ENCODE peak calls at places on chromosome 18, in six cellular contexts. R is heart left ventricle; Z is M059J; V is NCI-H1436 treated with DMSO at 0.1 percent for 48 hours; F is memory B cell; N is stimulated activated naive CD8-positive, alpha-beta T cell treated with anti-CD3 and anti-CD28 coated beads, Interleukin-15, Interleukin-2, amounts not matched to agents 100 U/mL and 50 U/mL, for 24 hours. C is an unnamed sample.
A peak's percentile ranks its signal among the peaks of the same experiment; 100 is the strongest.

GRCh38 chr18:74947417-74947816 is 261.5 kb downstream of the PTGR3 start:
- DNase-seq in F (no peak), N (no peak), Z (no peak), R (no peak), V (no peak), C (no peak)

GRCh38 chr18:57698571-57699276 is 77.1 kb upstream of the NARS1 start:
- DNase-seq in Z (peak; percentile 77), N (no peak), F (no peak), R (no peak), V (no peak), C (no peak)

GRCh38 chr18:62432176-62432575 is 90.6 kb upstream of the ZCCHC2 start:
- DNase-seq in F (no peak), V (no peak), N (no peak), Z (no peak), R (no peak), C (no peak)

GRCh38 chr18:58473071-58473470 is 155.8 kb downstream of the ALPK2 start:
- DNase-seq in F (no peak), V (no peak), Z (no peak), N (no peak), R (no peak), C (no peak)

GRCh38 chr18:73752546-73752945 is 395.1 kb downstream of the FBXO15 start:
- DNase-seq in N (no peak), R (no peak), F (no peak), Z (peak; percentile 57), V (no peak), C (peak; percentile 41)

GRCh38 chr18:64810354-64810753 is 661.5 kb upstream of the LINC00305 start:
- DNase-seq in F (no peak), V (no peak), N (no peak), Z (no peak), R (no peak), C (no peak)

GRCh38 chr18:57837917-57838548 is 34.9 kb upstream of the ATP8B1 start:
- DNase-seq in F (peak; percentile 40), Z (peak; percentile 34), R (no peak), N (peak; percentile 55), V (no peak), C (no peak)

GRCh38 chr18:45014047-45014501 is 333.4 kb downstream of the SETBP1 start:
- DNase-seq in Z (peak; percentile 92), F (no peak), R (no peak), V (no peak), N (no peak), C (peak; percentile 86)

GRCh38 chr18:79940126-79940813 is 11.2 kb downstream of the SLC66A2 start:
- DNase-seq in Z (no peak), F (no peak), R (no peak), V (no peak), N (no peak), C (no peak)

GRCh38 chr18:79106084-79106483 is 36.9 kb downstream of the ATP9B start:
- DNase-seq in R (no peak), N (no peak), Z (no peak), F (no peak), V (no peak), C (no peak)

GRCh38 chr18:48026216-48026615 is 95.8 kb upstream of the SMAD2 start:
- DNase-seq in N (no peak), V (no peak), F (no peak), Z (no peak), R (no peak), C (no peak)

GRCh38 chr18:52254367-52254766 is 85.6 kb upstream of the DCC start:
- DNase-seq in V (no peak), Z (no peak), R (no peak), F (no peak), N (no peak), C (no peak)

C was measured in H4.